ENCODE peak calls at places on chromosomes 16 and 17, in six cellular contexts. L, C, Z, S, G and I are unnamed samples. For H3K4me1, the result is how much of the 10 kb centered on the place peaks cover.

GRCh38 chr17:19771971-19772630 is 24.0 kb upstream of the ALDH3A1 start:
- DNase-seq in L (no peak), C (no peak), Z (no peak), S (no peak), G (no peak), I (no peak)

GRCh38 chr16:10791048-10791447 is 27.5 kb downstream of the TVP23A start:
- DNase-seq in L (no peak), C (no peak), Z (no peak), S (no peak), G (no peak), I (no peak)

GRCh38 chr17:69978056-69978646 is 96.9 kb upstream of the KCNJ16 start:
- DNase-seq in L (no peak), C (no peak), Z (no peak), S (peak), G (no peak), I (no peak)

GRCh38 chr17:68709995-68710780 is 109.0 kb upstream of the FAM20A start:
- DNase-seq in L (no peak), C (peak), Z (no peak), S (peak), G (peak), I (no peak)

GRCh38 chr17:17176341-17176740 is 29.8 kb downstream of the PLD6 start:
- DNase-seq in L (no peak), C (no peak), Z (no peak), S (no peak), G (no peak), I (no peak)

GRCh38 chr17:21241564-21241963 is 11.6 kb downstream of the NATD1 start:
- DNase-seq in L (no peak), C (no peak), Z (no peak), S (no peak), G (no peak), I (no peak)

GRCh38 chr17:30554839-30555751 is 77.9 kb downstream of the GOSR1 start:
- DNase-seq in L (peak), C (peak), Z (peak), S (no peak), G (peak), I (no peak)

GRCh38 chr16:50425648-50426047 is 56.9 kb upstream of the BRD7 start:
- DNase-seq in L (no peak), C (no peak), Z (no peak), S (no peak), G (no peak), I (no peak)

GRCh38 chr17:78343099-78343432 is 16.8 kb downstream of the SOCS3 start:
- DNase-seq in L (no peak), C (peak), Z (peak), S (no peak), G (peak), I (no peak)

GRCh38 chr17:61416211-61416539 is 16.5 kb downstream of the TBX2 start:
- DNase-seq in L (no peak), C (no peak), Z (peak), S (no peak), G (no peak), I (no peak)

GRCh38 chr17:82603981-82604448 is 44.2 kb downstream of the WDR45B start:
- DNase-seq in L (no peak), C (peak), Z (no peak), S (peak), G (peak), I (no peak)

GRCh38 chr17:63295839-63296590 is 150.1 kb downstream of the CYB561 start:
- DNase-seq in L (no peak), C (no peak), Z (no peak), S (no peak), G (no peak), I (no peak)

GRCh38 chr17:182164-182751 is 808 bp upstream of the DOC2B start:
- DNase-seq in L (no peak), C (no peak), Z (no peak), S (no peak), G (no peak), I (no peak)

GRCh38 chr16:57507414-57508083 is 21.3 kb upstream of the DOK4 start:
- DNase-seq in L (no peak), C (no peak), Z (no peak), S (no peak), G (no peak), I (no peak)

GRCh38 chr17:19247423-19247822 is 10.3 kb downstream of the EPN2 start:
- DNase-seq in L (no peak), C (no peak), Z (no peak), S (no peak), G (no peak), I (no peak)

GRCh38 chr16:24858219-24859041 is 12.7 kb downstream of the SLC5A11 start:
- DNase-seq in L (peak), C (peak), Z (peak), S (peak), G (peak), I (peak)

GRCh38 chr17:79005063-79005861 is 4.3 kb downstream of the CANT1 start:
- DNase-seq in L (no peak), C (no peak), Z (no peak), S (no peak), G (no peak), I (no peak)

GRCh38 chr16:81926036-81926435 is 85.2 kb downstream of the SDR42E1 start:
- DNase-seq in L (no peak), C (no peak), Z (no peak), S (no peak), G (no peak), I (no peak)

GRCh38 chr17:82929676-82930042 is 89.8 kb upstream of the ZNF750 start:
- DNase-seq in L (no peak), C (no peak), Z (no peak), S (no peak), G (no peak), I (no peak)

GRCh38 chr17:67245694-67246397 is 850 bp upstream of the HELZ start:
- DNase-seq in L (no peak), C (no peak), Z (peak), S (peak), G (no peak), I (peak)

GRCh38 chr17:18156171-18156975 is 27.3 kb upstream of the ALKBH5 start:
- DNase-seq in L (no peak), C (no peak), Z (no peak), S (no peak), G (no peak), I (no peak)

GRCh38 chr16:54633943-54634362 is 296.7 kb upstream of the IRX5 start:
- DNase-seq in L (peak), C (no peak), Z (peak), S (peak), G (no peak), I (no peak)

GRCh38 chr17:4856937-4857314 is 23.8 kb downstream of the MINK1 start:
- DNase-seq in L (no peak), C (no peak), Z (no peak), S (no peak), G (no peak), I (no peak)

GRCh38 chr17:1847191-1847590 is 17.4 kb downstream of the RPA1 start:
- DNase-seq in L (no peak), C (no peak), Z (no peak), S (no peak), G (no peak), I (no peak)

GRCh38 chr16:70267516-70267915 is 15.8 kb upstream of the EXOSC6 start:
- DNase-seq in L (peak), C (peak), Z (peak), S (peak), G (peak), I (no peak)

GRCh38 chr17:37828313-37829124 is 83.7 kb upstream of the HNF1B start:
- DNase-seq in L (no peak), C (peak), Z (no peak), S (no peak), G (peak), I (no peak)

GRCh38 chr17:63491976-63492575 is 15.2 kb downstream of the ACE start:
- DNase-seq in L (no peak), C (no peak), Z (no peak), S (no peak), G (no peak), I (no peak)

GRCh38 chr17:38605852-38606645 is at the start of gene SRCIN1:
- DNase-seq in L (peak), C (peak), Z (peak), S (peak), G (no peak), I (peak)

GRCh38 chr16:70151941-70152509 is 21.6 kb upstream of the CLEC18C start:
- DNase-seq in L (no peak), C (no peak), Z (no peak), S (no peak), G (no peak), I (no peak)

GRCh38 chr17:1590747-1591473 is 28.3 kb upstream of the PITPNA start:
- DNase-seq in L (no peak), C (no peak), Z (no peak), S (no peak), G (no peak), I (no peak)

GRCh38 chr16:9787717-9788116 is 394.5 kb downstream of the GRIN2A start:
- DNase-seq in L (no peak), C (no peak), Z (no peak), S (no peak), G (no peak), I (no peak)

GRCh38 chr16:55563797-55564196 is 2.7 kb upstream of the CAPNS2 start:
- DNase-seq in L (no peak), C (no peak), Z (no peak), S (no peak), G (no peak), I (no peak)

GRCh38 chr17:55158439-55158838 is 106.3 kb upstream of the HLF start:
- DNase-seq in L (no peak), C (no peak), Z (no peak), S (peak), G (no peak), I (no peak)

GRCh38 chr17:21772321-21772720 is 80.0 kb downstream of the KCNJ18 start:
- DNase-seq in L (no peak), C (no peak), Z (no peak), S (no peak), G (no peak), I (no peak)

DNA sequence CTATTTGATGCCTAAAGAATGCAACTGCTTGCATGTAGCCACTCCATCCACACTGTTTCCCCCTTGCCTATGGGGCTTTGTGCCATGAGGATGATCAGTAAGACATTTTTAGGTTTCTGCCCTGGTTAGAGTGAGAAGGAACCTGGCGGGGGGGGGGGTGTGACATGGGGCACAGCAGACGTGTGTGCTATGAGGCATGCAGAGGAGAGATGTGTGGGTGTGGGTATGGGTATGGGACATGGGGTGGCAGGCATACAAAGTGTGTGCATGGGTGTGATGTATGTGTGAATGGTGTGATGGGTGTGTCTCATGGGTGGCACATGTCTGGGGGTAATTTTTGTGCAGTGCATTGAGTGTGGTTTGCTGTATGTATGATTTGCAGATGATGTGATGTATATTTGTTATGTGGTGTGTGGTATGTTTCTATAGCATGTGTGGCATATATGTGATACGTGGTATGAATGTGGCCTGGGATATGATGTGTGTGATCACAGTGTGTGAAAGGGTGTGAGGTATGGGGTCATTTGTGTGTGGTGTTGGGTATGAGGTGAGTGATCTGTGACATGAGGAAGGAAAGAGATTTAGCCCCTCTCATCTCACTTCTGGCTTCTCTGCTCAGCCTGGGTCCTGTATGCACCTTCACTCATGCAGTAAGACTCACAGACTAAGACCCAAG is 14.9 kb downstream of the CCDC182 start:
- DNase-seq in L (no peak), C (no peak), Z (peak), S (no peak), G (no peak), I (no peak)
- H3K4me1 ChIP-seq in L (under half), C (under half), Z (under half), S (under half), G (under half), I (under half)

GRCh38 chr16:86372193-86372592 is 138.1 kb upstream of the FOXF1 start:
- DNase-seq in L (no peak), C (no peak), Z (no peak), S (no peak), G (no peak), I (no peak)
- H4K91ac ChIP-seq in L (no peak), C (no peak), Z (no peak), S (no peak), G (peak), I (no peak)

GRCh38 chr17:2853722-2854580 is 57.7 kb downstream of the RAP1GAP2 start:
- DNase-seq in L (peak), C (no peak), Z (no peak), S (peak), G (peak), I (no peak)
- H3K4ac ChIP-seq in L (peak), C (peak), Z (no peak), S (peak), G (no peak), I (no peak)

DNA sequence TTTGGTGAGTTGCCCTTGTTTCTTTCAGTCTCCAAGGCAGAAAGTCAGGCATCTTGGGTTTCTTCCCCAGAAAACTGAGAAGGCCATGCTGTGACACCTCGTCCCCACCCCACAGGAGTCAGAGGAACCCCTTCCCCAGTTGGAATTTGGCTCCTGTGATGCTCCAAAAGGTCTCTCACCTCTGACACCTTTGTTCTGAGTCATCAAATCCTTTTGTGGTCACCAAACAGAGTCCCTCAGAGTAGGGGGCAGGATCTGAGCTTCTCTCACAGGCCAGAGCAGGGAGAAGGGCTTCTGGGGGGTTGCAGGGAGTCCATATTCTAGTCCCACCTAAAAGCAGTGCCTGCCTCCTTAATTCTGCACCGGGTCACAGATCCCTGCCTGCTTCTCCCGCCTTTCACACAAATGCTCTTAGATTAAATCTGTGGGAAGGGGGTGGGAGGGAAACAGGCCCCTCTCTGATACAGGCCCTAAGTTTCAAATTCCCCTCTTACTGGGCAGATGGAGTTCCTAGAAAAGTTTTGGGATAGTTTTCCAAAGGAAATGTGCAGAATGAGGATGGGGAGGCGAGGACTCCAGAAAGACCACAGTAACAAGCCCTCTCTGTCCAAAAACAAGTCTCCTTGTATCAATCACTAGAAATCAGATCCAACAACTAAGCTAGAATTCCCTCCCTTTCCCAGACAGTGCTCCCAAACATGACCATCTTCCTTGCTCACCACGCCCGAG is 1.3 kb downstream of the PHOSPHO1 start:
- DNase-seq in L (no peak), C (no peak), Z (no peak), S (no peak), G (no peak), I (no peak)
- H3K4me1 ChIP-seq in L (under half), C (under half), Z (under half), S (under half), G (under half), I (under half)

DNA sequence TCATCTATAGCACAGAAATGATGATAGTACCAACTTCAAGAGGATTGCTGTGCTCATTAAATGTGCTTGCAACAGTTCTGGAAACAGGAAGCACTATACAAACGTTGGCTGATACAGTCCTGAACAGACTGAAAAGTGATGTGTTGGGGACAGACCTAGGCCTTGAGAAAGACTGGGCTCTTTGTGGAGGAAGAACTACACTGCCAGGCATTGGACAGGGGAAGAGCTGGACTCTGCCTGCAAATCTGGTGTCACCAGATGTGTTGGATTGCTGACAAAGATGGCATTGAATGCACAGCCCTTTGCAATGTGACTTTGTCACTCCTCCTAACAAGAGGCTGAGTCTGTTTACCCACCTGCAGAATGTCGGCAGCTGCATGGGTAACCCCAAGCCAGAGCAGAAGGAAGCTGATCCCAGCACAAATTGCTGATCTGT is 12.4 kb upstream of the ST6GALNAC2 start:
- DNase-seq in L (no peak), C (no peak), Z (no peak), S (peak), G (no peak), I (no peak)
- H4K91ac ChIP-seq in L (no peak), C (no peak), Z (no peak), S (no peak), G (no peak), I (no peak)

GRCh38 chr17:74745548-74746177 is 2.8 kb upstream of the NHERF1 start:
- DNase-seq in L (no peak), C (no peak), Z (peak), S (no peak), G (no peak), I (no peak)
- H3K4ac ChIP-seq in L (no peak), C (no peak), Z (no peak), S (no peak), G (peak), I (no peak)

GRCh38 chr17:40330850-40331470 is 22.0 kb downstream of the RARA start:
- DNase-seq in L (no peak), C (no peak), Z (no peak), S (no peak), G (no peak), I (no peak)

GRCh38 chr17:40328386-40328766 is 19.4 kb downstream of the RARA start:
- DNase-seq in L (no peak), C (no peak), Z (no peak), S (no peak), G (no peak), I (no peak)

GRCh38 chr17:40327735-40328385 is 18.9 kb downstream of the RARA start:
- DNase-seq in L (no peak), C (no peak), Z (no peak), S (no peak), G (no peak), I (no peak)

GRCh38 chr17:40331743-40332641 is 23.0 kb downstream of the RARA start:
- DNase-seq in L (no peak), C (no peak), Z (no peak), S (no peak), G (no peak), I (no peak)

DNA sequence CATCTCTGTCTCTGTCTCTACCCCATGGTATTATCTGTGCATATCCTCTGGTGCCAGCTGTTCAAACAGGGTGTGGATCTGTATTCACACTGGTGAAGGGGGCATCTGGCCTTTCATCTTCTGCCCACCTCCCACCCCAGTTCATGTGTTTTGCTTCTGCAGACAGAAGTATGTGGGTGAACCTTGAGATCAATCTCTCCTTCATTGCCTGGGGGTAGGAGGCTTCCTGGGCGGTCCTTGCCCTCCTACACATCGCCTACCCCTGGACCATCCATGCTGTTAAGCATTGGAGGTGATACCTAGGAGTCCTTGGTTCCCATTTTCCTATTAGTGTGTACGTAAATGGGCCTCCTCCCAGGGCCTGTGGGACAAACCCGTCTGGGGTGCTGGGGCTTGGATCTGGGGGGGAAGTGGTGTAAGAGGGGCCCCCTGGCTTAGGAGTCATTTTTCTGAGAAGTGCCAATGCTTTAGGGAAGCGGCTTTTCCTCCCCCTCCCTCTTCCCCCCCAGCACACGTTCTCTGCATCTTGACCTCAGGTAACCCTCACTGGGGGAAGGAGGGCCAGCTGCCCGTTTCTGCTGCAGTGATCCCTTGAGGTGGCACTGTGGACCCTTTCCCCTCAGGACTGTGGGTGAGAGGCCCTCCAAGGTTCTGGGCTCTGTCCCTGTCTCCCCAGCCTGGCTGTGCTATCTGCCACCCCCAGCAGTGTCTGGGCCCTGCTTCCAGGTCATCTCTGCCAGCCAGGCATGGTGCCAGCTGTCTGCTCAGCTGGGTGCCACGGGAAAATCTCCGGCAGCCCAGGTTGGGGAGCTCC is 21.2 kb downstream of the RARA start:
- DNase-seq in L (no peak), C (no peak), Z (no peak), S (no peak), G (no peak), I (no peak)
- H3K4me1 ChIP-seq in L (under half), C (half or more), Z (under half), S (under half), G (half or more), I (under half)

GRCh38 chr16:963913-964695 is 6.7 kb downstream of the LMF1 start:
- DNase-seq in L (no peak), C (no peak), Z (no peak), S (peak), G (no peak), I (no peak)
- H4K91ac ChIP-seq in L (no peak), C (no peak), Z (no peak), S (no peak), G (no peak), I (no peak)

GRCh38 chr17:14301761-14302401 is 1.0 kb downstream of the HS3ST3B1 start:
- DNase-seq in L (peak), C (peak), Z (peak), S (peak), G (peak), I (no peak)

GRCh38 chr17:14301279-14301760 is 439 bp downstream of the HS3ST3B1 start:
- DNase-seq in L (no peak), C (no peak), Z (no peak), S (peak), G (no peak), I (no peak)

GRCh38 chr17:14299261-14300093 is 1.4 kb upstream of the HS3ST3B1 start:
- DNase-seq in L (peak), C (no peak), Z (peak), S (peak), G (peak), I (no peak)

GRCh38 chr17:14302421-14303099 is 1.7 kb downstream of the HS3ST3B1 start:
- DNase-seq in L (peak), C (peak), Z (peak), S (peak), G (peak), I (peak)

GRCh38 chr17:14300628-14301278 is at the start of gene HS3ST3B1:
- DNase-seq in L (peak), C (peak), Z (peak), S (peak), G (peak), I (peak)
- H3K4ac ChIP-seq in L (no peak), C (peak), Z (no peak), S (peak), G (peak), I (peak)